ENCODE peak calls at places on chromosome 2, in six cellular contexts. W is NCI-H2171 treated with DMSO at 0.1 percent for 48 hours; M is frontal cortex; V is C1 segment of cervical spinal cord; D is HEK293T; U is activated naive CD4-positive, alpha-beta T cell. P is an unnamed sample.

GRCh38 chr2:96832751-96833507 is 10.9 kb downstream of the ANKRD23 start:
- DNase-seq in M (no peak), D (no peak), U (no peak), W (peak; percentile 84), V (no peak), P (no peak)

GRCh38 chr2:45089554-45090261 is 80.5 kb upstream of the SIX2 start:
- DNase-seq in U (no peak), W (no peak), M (no peak), V (no peak), D (no peak), P (no peak)

GRCh38 chr2:145380436-145381017 is 860.6 kb upstream of the ZEB2 start:
- DNase-seq in M (no peak), W (peak; percentile 69), U (no peak), V (no peak), D (no peak), P (no peak)

GRCh38 chr2:43372386-43373081 is 146.1 kb upstream of the ZFP36L2 start:
- DNase-seq in M (no peak), W (no peak), U (no peak), D (no peak), V (no peak), P (no peak)

GRCh38 chr2:178863856-178864620 is 56.8 kb upstream of the TTN start:
- DNase-seq in U (no peak), W (no peak), V (no peak), D (no peak), M (no peak), P (no peak)

GRCh38 chr2:61713457-61713856 is 140.4 kb downstream of the FAM161A start:
- DNase-seq in W (no peak), V (no peak), U (no peak), D (no peak), M (no peak), P (no peak)

GRCh38 chr2:132400169-132400900 is 16.3 kb upstream of the GPR39 start:
- DNase-seq in D (no peak), M (no peak), W (no peak), V (no peak), U (no peak), P (no peak)

GRCh38 chr2:234863043-234863934 is 88.5 kb upstream of the SH3BP4 start:
- DNase-seq in W (peak; percentile 80), U (no peak), V (peak; percentile 16), D (no peak), M (peak; percentile 39), P (no peak)

GRCh38 chr2:71882949-71883472 is 264.7 kb downstream of the CYP26B1 start:
- DNase-seq in W (peak; percentile 74), V (peak; percentile 45), M (peak; percentile 35), U (no peak), D (no peak), P (no peak)

GRCh38 chr2:110788936-110789335 is 56.6 kb downstream of the ACOXL start:
- DNase-seq in D (no peak), W (no peak), U (no peak), V (no peak), M (no peak), P (no peak)

GRCh38 chr2:216533504-216534068 is 34.9 kb downstream of the RPL37A start:
- DNase-seq in D (no peak), U (no peak), W (peak; percentile 45), V (no peak), M (no peak), P (no peak)

GRCh38 chr2:121504316-121504715 is 26.4 kb upstream of the RNU4ATAC start:
- DNase-seq in M (no peak), D (no peak), V (no peak), U (no peak), W (no peak), P (no peak)

GRCh38 chr2:230060672-230061293 is 7.9 kb downstream of the SLC16A14 start:
- DNase-seq in W (no peak), V (no peak), M (no peak), D (no peak), U (no peak), P (no peak)

GRCh38 chr2:9641641-9642040 is 10.8 kb upstream of the YWHAQ start:
- DNase-seq in D (no peak), M (no peak), V (no peak), U (no peak), W (no peak), P (no peak)

GRCh38 chr2:179264238-179265081 is at the start of gene SESTD1:
- DNase-seq in U (no peak), V (peak; percentile 47), W (peak; percentile 51), M (peak; percentile 75), D (peak; percentile 71), P (peak; percentile 67)

GRCh38 chr2:170324640-170325046 is 146.7 kb downstream of the MYO3B start:
- DNase-seq in U (no peak), M (no peak), W (peak; percentile 83), D (peak; percentile 65), V (no peak), P (peak; percentile 37)

GRCh38 chr2:145114726-145115125 is 594.8 kb upstream of the ZEB2 start:
- DNase-seq in U (no peak), W (no peak), V (no peak), D (no peak), M (no peak), P (no peak)

GRCh38 chr2:232319117-232320037 is 59.2 kb upstream of the ALPP start:
- DNase-seq in V (no peak), U (no peak), M (no peak), D (no peak), W (no peak), P (no peak)

GRCh38 chr2:12867888-12868287 is 151.2 kb downstream of the TRIB2 start:
- DNase-seq in U (no peak), V (no peak), W (no peak), D (no peak), M (no peak), P (no peak)

GRCh38 chr2:55914786-55915185 is 8.8 kb downstream of the EFEMP1 start:
- DNase-seq in D (no peak), U (no peak), V (no peak), M (no peak), W (no peak), P (no peak)

GRCh38 chr2:132815522-132815921 is 145.5 kb upstream of the LYPD1 start:
- DNase-seq in D (no peak), U (no peak), M (no peak), V (no peak), W (no peak), P (no peak)

GRCh38 chr2:31246184-31246852 is 12.4 kb downstream of the EHD3 start:
- DNase-seq in M (no peak), V (no peak), U (no peak), W (no peak), D (no peak), P (no peak)

GRCh38 chr2:200787351-200788128 is 24.2 kb upstream of the BZW1 start:
- DNase-seq in D (peak; percentile 30), U (no peak), V (no peak), W (peak; percentile 21), M (no peak), P (no peak)

GRCh38 chr2:55090702-55091101 is 40.5 kb upstream of the RTN4 start:
- DNase-seq in V (no peak), D (no peak), W (no peak), U (no peak), M (no peak), P (no peak)

GRCh38 chr2:239669899-239670460 is 269.2 kb upstream of the HDAC4 start:
- DNase-seq in V (no peak), M (no peak), U (no peak), D (no peak), W (no peak), P (no peak)

GRCh38 chr2:85779641-85780315 is 26.0 kb downstream of the ATOH8 start:
- DNase-seq in D (no peak), V (no peak), W (no peak), U (no peak), M (no peak), P (no peak)

GRCh38 chr2:106638043-106638442 is 150.9 kb downstream of the CD8B2 start:
- DNase-seq in D (no peak), W (peak; percentile 75), M (no peak), U (no peak), V (no peak), P (no peak)

GRCh38 chr2:119431155-119431975 is at the start of gene TMEM37:
- DNase-seq in V (peak; percentile 19), M (peak; percentile 65), D (peak; percentile 85), W (peak; percentile 81), U (no peak), P (peak; percentile 22)

GRCh38 chr2:9692392-9693137 is 61.8 kb upstream of the YWHAQ start:
- DNase-seq in U (no peak), M (no peak), D (no peak), W (no peak), V (no peak), P (no peak)

GRCh38 chr2:44479127-44479887 is 117.6 kb downstream of the CAMKMT start:
- DNase-seq in W (peak; percentile 93), D (peak; percentile 72), M (peak; percentile 30), U (peak; percentile 0), V (peak; percentile 53), P (peak; percentile 29)

GRCh38 chr2:20506281-20506685 is 59.4 kb downstream of the RHOB start:
- DNase-seq in V (no peak), U (no peak), M (no peak), W (no peak), D (no peak), P (no peak)

GRCh38 chr2:230308402-230309000 is 18.5 kb upstream of the SP140L start:
- DNase-seq in V (no peak), D (no peak), U (no peak), W (no peak), M (no peak), P (no peak)

GRCh38 chr2:25480561-25480960 is 138.8 kb upstream of the DNMT3A start:
- DNase-seq in V (no peak), W (no peak), M (no peak), D (no peak), U (no peak), P (no peak)

GRCh38 chr2:116467243-116467642 is 1347.2 kb upstream of the DDX18 start:
- DNase-seq in U (no peak), V (no peak), W (no peak), M (no peak), D (no peak), P (no peak)

GRCh38 chr2:12317853-12318426 is 398.8 kb upstream of the TRIB2 start:
- DNase-seq in W (no peak), V (no peak), U (no peak), D (no peak), M (no peak), P (no peak)

P was measured in activated naive CD8-positive, alpha-beta T cell treated with anti-CD3 and anti-CD28 coated beads for 36 hours.